ENCODE peak calls at places on chromosomes 13 and 19, in five cellular contexts. M is hypothalamus; I is stimulated activated CD4-positive, alpha-beta T cell treated with anti-CD3 and anti-CD28 coated beads, Interleukin-15, amount 100 ng/mL, for 24 hours; Y is mucosa of gallbladder; K is astrocyte. X is an unnamed sample.

GRCh38 chr13:22451345-22451744 is 729.4 kb upstream of the SGCG start:
- DNase-seq in M (no peak), I (no peak), Y (no peak), K (no peak), X (no peak)

GRCh38 chr19:1070931-1071791 is 4.2 kb downstream of the ARHGAP45 start:
- DNase-seq in M (no peak), I (no peak), Y (no peak), K (no peak), X (no peak)

GRCh38 chr19:55680339-55681130 is 5.5 kb downstream of the EPN1 start:
- DNase-seq in M (no peak), I (no peak), Y (no peak), K (no peak), X (no peak)

GRCh38 chr13:111202745-111203144 is 87.6 kb downstream of the ARHGEF7 start:
- DNase-seq in M (no peak), I (no peak), Y (no peak), K (peak), X (no peak)

GRCh38 chr13:36979361-36980040 is 19.6 kb downstream of the ALG5 start:
- DNase-seq in M (no peak), I (no peak), Y (no peak), K (peak), X (no peak)

GRCh38 chr13:101452519-101453485 is at the start of gene ITGBL1:
- DNase-seq in M (no peak), I (no peak), Y (no peak), K (no peak), X (no peak)

GRCh38 chr13:48730971-48731658 is 77.4 kb downstream of the CYSLTR2 start:
- DNase-seq in M (no peak), I (peak), Y (no peak), K (peak), X (no peak)

GRCh38 chr19:51297406-51297805 is 14.0 kb upstream of the IGLON5 start:
- DNase-seq in M (no peak), I (no peak), Y (no peak), K (no peak), X (no peak)

GRCh38 chr13:50156140-50156539 is 140.9 kb downstream of the KCNRG start:
- DNase-seq in M (no peak), I (no peak), Y (no peak), K (peak), X (no peak)

GRCh38 chr13:91045351-91046034 is 302.0 kb upstream of the MIR17HG start:
- DNase-seq in M (no peak), I (no peak), Y (no peak), K (no peak), X (no peak)

GRCh38 chr19:18223860-18224524 is 2.2 kb downstream of the PDE4C start:
- DNase-seq in M (no peak), I (peak), Y (peak), K (no peak), X (no peak)

GRCh38 chr13:34941436-34941834 is 635 bp upstream of the NBEA start:
- DNase-seq in M (no peak), I (no peak), Y (no peak), K (no peak), X (no peak)

GRCh38 chr13:44191504-44192171 is 182.0 kb upstream of the SERP2 start:
- DNase-seq in M (no peak), I (peak), Y (peak), K (peak), X (no peak)

GRCh38 chr19:50793558-50794065 is 3.4 kb downstream of the ACP4 start:
- DNase-seq in M (no peak), I (peak), Y (no peak), K (no peak), X (no peak)

GRCh38 chr19:35739275-35740107 is 2.8 kb downstream of the IGFLR1 start:
- DNase-seq in M (no peak), I (no peak), Y (no peak), K (no peak), X (no peak)

GRCh38 chr13:95573226-95573625 is 20.7 kb downstream of the CLDN10 start:
- DNase-seq in M (no peak), I (no peak), Y (no peak), K (no peak), X (no peak)

GRCh38 chr19:16296713-16297112 is 27.9 kb upstream of the KLF2 start:
- DNase-seq in M (no peak), I (no peak), Y (no peak), K (no peak), X (no peak)

GRCh38 chr19:28836366-28836765 is 376.6 kb downstream of the UQCRFS1 start:
- DNase-seq in M (no peak), I (no peak), Y (no peak), K (no peak), X (no peak)

GRCh38 chr19:41995959-41996797 is 2.1 kb upstream of the ATP1A3 start:
- DNase-seq in M (peak), I (no peak), Y (no peak), K (no peak), X (no peak)

GRCh38 chr19:39164289-39164688 is 32.5 kb upstream of the NCCRP1 start:
- DNase-seq in M (no peak), I (no peak), Y (no peak), K (no peak), X (no peak)

GRCh38 chr13:77737583-77738200 is 40.2 kb downstream of the SLAIN1 start:
- DNase-seq in M (no peak), I (peak), Y (no peak), K (no peak), X (no peak)

GRCh38 chr19:48842744-48843162 is 6.5 kb upstream of the HSD17B14 start:
- DNase-seq in M (peak), I (peak), Y (peak), K (peak), X (no peak)

X was measured in activated T-helper 9 cell treated with anti-CD3 and anti-CD28 coated beads, Interleukin-2, amount 50 U/mL, for 16 hours.